ENCODE peak calls at places on chromosomes 4 and X, in seven cellular contexts. O is lung, W is brain microvascular endothelial cell, Y is vagina, H is left ventricle myocardium inferior, Z is heart left ventricle, L is epithelial cell of esophagus. V is an unnamed sample.

GRCh38 chrX:12580548-12580947 is 210.7 kb upstream of the PRPS2 start:
- DNase-seq in O (no peak), W (no peak), Y (no peak), H (no peak), Z (no peak), L (peak), V (no peak)

GRCh38 chr4:101346562-101347266 is 612 bp downstream of the PPP3CA start:
- DNase-seq in O (peak), W (peak), Y (no peak), H (peak), Z (peak), L (peak), V (peak)

GRCh38 chr4:177302371-177303100 is 7.1 kb upstream of the NEIL3 start:
- DNase-seq in O (no peak), W (no peak), Y (no peak), H (no peak), Z (no peak), L (no peak), V (no peak)

GRCh38 chr4:78166582-78166981 is 109.5 kb downstream of the FRAS1 start:
- DNase-seq in O (no peak), W (no peak), Y (no peak), H (no peak), Z (no peak), L (no peak), V (no peak)

GRCh38 chrX:43870758-43871419 is 11.4 kb downstream of the MAOB start:
- DNase-seq in O (no peak), W (no peak), Y (no peak), H (peak), Z (peak), L (no peak), V (no peak)

GRCh38 chrX:148133099-148133725 is 152.1 kb downstream of the FMR1NB start:
- DNase-seq in O (no peak), W (no peak), Y (no peak), H (no peak), Z (no peak), L (peak), V (no peak)

GRCh38 chrX:70096052-70096451 is 33.8 kb downstream of the OTUD6A start:
- DNase-seq in O (no peak), W (peak), Y (no peak), H (no peak), Z (no peak), L (peak), V (no peak)

GRCh38 chr4:101224358-101225218 is 122.7 kb downstream of the PPP3CA start:
- DNase-seq in O (no peak), W (no peak), Y (no peak), H (no peak), Z (no peak), L (no peak), V (no peak)

GRCh38 chr4:76640252-76640925 is 205.4 kb downstream of the SHROOM3 start:
- DNase-seq in O (peak), W (no peak), Y (no peak), H (no peak), Z (no peak), L (peak), V (no peak)

GRCh38 chrX:128517691-128518090 is 465.5 kb upstream of the ACTRT1 start:
- DNase-seq in O (no peak), W (no peak), Y (no peak), H (no peak), Z (no peak), L (no peak), V (no peak)

GRCh38 chrX:8971116-8971515 is 62.8 kb downstream of the FAM9B start:
- DNase-seq in O (no peak), W (peak), Y (no peak), H (no peak), Z (no peak), L (peak), V (no peak)

GRCh38 chrX:17547658-17548057 is 172.7 kb downstream of the NHS start:
- DNase-seq in O (peak), W (peak), Y (no peak), H (peak), Z (peak), L (peak), V (peak)

GRCh38 chr4:164700471-164700870 is 53.5 kb upstream of the SMIM31 start:
- DNase-seq in O (no peak), W (no peak), Y (no peak), H (no peak), Z (no peak), L (peak), V (peak)

GRCh38 chrX:71227370-71228062 is 4.5 kb downstream of the GJB1 start:
- DNase-seq in O (no peak), W (no peak), Y (no peak), H (no peak), Z (no peak), L (no peak), V (no peak)
- TF ChIP-seq CTCF in O (no peak), W (peak), Y (no peak), H (no peak), Z (no peak), L (no peak), V (no peak)

GRCh38 chr4:127601029-127601428 is 31.7 kb upstream of the INTU start:
- DNase-seq in O (no peak), W (no peak), Y (no peak), H (no peak), Z (no peak), L (peak), V (no peak)

GRCh38 chr4:127609484-127609883 is 23.3 kb upstream of the INTU start:
- DNase-seq in O (no peak), W (no peak), Y (no peak), H (no peak), Z (no peak), L (no peak), V (no peak)

GRCh38 chr4:127610488-127610887 is 22.3 kb upstream of the INTU start:
- DNase-seq in O (no peak), W (no peak), Y (no peak), H (no peak), Z (no peak), L (no peak), V (no peak)

GRCh38 chr4:127606823-127607222 is 25.9 kb upstream of the INTU start:
- DNase-seq in O (no peak), W (no peak), Y (no peak), H (no peak), Z (no peak), L (no peak), V (no peak)

GRCh38 chr4:127604949-127605709 is 27.6 kb upstream of the INTU start:
- DNase-seq in O (no peak), W (no peak), Y (no peak), H (no peak), Z (no peak), L (peak), V (no peak)
- TF ChIP-seq CTCF in O (peak), W (no peak), Y (peak), H (peak), Z (peak), L (peak), V (peak)

GRCh38 chr4:173192375-173193162 is 24.0 kb downstream of the GALNT7 start:
- DNase-seq in O (no peak), W (no peak), Y (no peak), H (no peak), Z (no peak), L (no peak), V (no peak)
- TF ChIP-seq CTCF in O (no peak), W (peak), Y (no peak), H (no peak), Z (no peak), L (peak), V (peak)

DNA sequence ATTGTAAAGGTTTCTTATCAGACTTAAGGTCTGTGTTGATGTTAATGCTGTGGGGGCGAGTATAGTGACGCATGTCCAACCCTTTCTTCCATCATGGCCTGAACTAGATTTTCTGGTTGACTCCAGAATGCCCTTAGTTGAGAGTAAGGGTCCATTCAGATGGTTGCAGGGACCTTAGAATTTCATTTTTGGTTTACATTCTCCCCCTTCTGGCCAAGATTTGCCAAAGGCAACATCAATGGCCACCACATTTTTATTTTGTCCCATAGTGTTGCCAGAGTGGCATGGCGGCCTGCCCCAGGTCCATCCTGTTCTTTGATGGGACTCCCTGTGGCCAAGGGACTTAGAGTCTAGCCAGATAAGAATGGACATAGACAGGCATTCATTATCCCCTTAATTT is 368.5 kb downstream of the GPM6A start:
- DNase-seq in O (no peak), W (no peak), Y (no peak), H (no peak), Z (no peak), L (no peak), V (no peak)
- TF ChIP-seq CTCF in O (no peak), W (peak), Y (no peak), H (no peak), Z (no peak), L (no peak), V (peak)

GRCh38 chr4:175622887-175623286 is 189.2 kb downstream of the GPM6A start:
- DNase-seq in O (no peak), W (peak), Y (no peak), H (no peak), Z (no peak), L (no peak), V (no peak)
- TF ChIP-seq CTCF in O (no peak), W (peak), Y (no peak), H (no peak), Z (no peak), L (no peak), V (no peak)

GRCh38 chr4:17482716-17483115 is 29.2 kb downstream of the QDPR start:
- DNase-seq in O (no peak), W (no peak), Y (no peak), H (no peak), Z (no peak), L (no peak), V (no peak)

GRCh38 chr4:17478073-17478472 is 33.8 kb downstream of the QDPR start:
- DNase-seq in O (no peak), W (no peak), Y (no peak), H (no peak), Z (no peak), L (no peak), V (no peak)

GRCh38 chr4:17475481-17475880 is 36.4 kb downstream of the QDPR start:
- DNase-seq in O (no peak), W (no peak), Y (no peak), H (no peak), Z (no peak), L (peak), V (no peak)

GRCh38 chr4:17480530-17480929 is 31.4 kb downstream of the QDPR start:
- DNase-seq in O (no peak), W (no peak), Y (no peak), H (no peak), Z (peak), L (no peak), V (no peak)

DNA sequence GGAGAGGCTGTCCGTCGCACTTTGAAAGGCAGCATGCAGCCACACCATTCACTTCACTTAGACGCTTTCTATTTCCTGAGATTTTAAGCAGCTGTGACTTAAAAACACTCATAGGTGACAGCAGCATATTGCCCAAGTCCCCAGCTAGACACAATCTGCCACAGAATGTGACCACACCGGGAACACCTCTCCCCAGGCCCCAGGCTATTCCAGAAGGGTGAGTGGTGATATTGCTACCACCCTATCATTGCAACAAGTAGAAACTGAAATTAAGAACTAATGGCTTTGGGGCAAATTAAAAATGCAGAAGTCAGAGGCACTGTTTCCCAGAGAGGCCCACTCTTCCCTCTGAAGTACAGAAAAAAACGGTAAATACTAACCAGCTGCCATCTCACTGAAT is 35.1 kb downstream of the QDPR start:
- DNase-seq in O (no peak), W (no peak), Y (no peak), H (no peak), Z (no peak), L (no peak), V (no peak)
- TF ChIP-seq CTCF in O (no peak), W (no peak), Y (no peak), H (no peak), Z (no peak), L (no peak), V (no peak)

DNA sequence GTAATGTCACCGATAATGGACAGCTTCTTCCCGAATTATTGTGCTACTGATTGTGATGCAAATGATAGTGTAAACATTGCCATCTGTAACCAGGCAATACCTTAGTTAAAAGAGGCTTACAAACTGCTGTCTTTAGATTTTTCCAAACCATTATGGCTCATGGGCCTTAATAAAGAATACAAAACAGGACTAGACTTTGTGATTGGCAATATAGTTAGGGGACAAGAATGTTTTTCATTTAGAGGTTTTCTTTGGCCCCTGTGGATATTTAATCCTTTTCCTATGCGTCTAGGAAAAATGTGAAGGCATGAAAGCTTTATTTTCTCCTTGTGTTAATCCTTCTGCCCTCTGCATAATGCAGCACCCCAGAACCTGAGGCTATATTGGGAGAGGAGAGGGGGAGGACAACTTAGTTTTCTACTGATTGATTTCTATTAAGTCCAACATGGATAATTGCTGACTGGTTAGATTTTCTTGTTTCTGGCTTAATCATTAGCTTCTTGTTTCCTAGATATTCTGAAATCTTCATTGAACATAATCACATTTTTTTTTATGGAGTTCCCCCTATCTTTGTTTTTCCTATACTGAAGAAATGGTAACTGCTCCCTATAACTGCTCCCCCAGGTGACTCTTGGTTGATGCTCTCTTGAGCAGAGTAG is 1.9 kb downstream of the PRPS1 start:
- DNase-seq in O (no peak), W (no peak), Y (no peak), H (no peak), Z (no peak), L (no peak), V (no peak)
- TF ChIP-seq CTCF in O (no peak), W (no peak), Y (no peak), H (no peak), Z (no peak), L (no peak), V (no peak)

GRCh38 chr4:91729851-91730250 is 573.9 kb upstream of the GRID2 start:
- DNase-seq in O (no peak), W (no peak), Y (no peak), H (no peak), Z (no peak), L (no peak), V (no peak)

DNA sequence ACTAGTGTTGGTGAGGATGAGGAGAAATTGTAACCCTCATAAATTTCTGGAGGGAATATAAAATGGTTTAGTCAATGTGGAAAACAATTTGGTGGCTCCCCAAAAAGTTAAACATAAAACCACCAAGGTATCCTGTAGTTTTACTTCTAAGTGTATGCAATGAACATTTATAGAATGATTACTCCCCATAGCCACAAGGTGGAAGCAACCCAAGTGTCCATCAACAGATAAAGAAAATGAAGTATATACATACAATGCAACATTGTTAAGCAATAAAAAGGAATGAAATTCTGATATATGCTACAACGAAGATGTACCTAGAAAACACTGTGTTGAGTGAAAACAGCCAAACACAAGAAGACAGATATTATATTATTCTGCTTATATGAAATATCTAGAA is 569.1 kb upstream of the GRID2 start:
- DNase-seq in O (no peak), W (no peak), Y (no peak), H (no peak), Z (no peak), L (peak), V (no peak)
- TF ChIP-seq CTCF in O (no peak), W (peak), Y (no peak), H (no peak), Z (no peak), L (peak), V (peak)

GRCh38 chrX:111168314-111168713 is 72.3 kb downstream of the PAK3 start:
- DNase-seq in O (no peak), W (no peak), Y (no peak), H (no peak), Z (no peak), L (peak), V (peak)
- TF ChIP-seq CTCF in O (no peak), W (peak), Y (no peak), H (peak), Z (no peak), L (peak), V (peak)